ENCODE peak calls at places on chromosomes 5 and 9, in six cellular contexts. One of them, this sample, is unnamed.

GRCh38 chr5:129172561-129172960 is 78.0 kb downstream of the ISOC1 start:
- DNase-seq in fibroblast of pulmonary artery: peak; percentile 76
- DNase-seq in GM23338: peak; percentile 24
- DNase-seq in lower lobe of right lung: no peak
- DNase-seq in GM12878: no peak
- DNase-seq in A549: no peak
- DNase-seq in this sample: no peak

GRCh38 chr5:15995206-15996052 is 184.2 kb downstream of the MARCHF11 start:
- DNase-seq in fibroblast of pulmonary artery: peak; percentile 68
- DNase-seq in GM23338: peak; percentile 72
- DNase-seq in lower lobe of right lung: no peak
- DNase-seq in GM12878: no peak
- DNase-seq in A549: no peak
- DNase-seq in this sample: no peak

GRCh38 chr5:179223961-179224360 is 121.3 kb downstream of the ADAMTS2 start:
- DNase-seq in fibroblast of pulmonary artery: no peak
- DNase-seq in GM23338: no peak
- DNase-seq in lower lobe of right lung: peak; percentile 40
- DNase-seq in GM12878: no peak
- DNase-seq in A549: no peak
- DNase-seq in this sample: no peak

GRCh38 chr9:96245399-96245798 is 56.6 kb downstream of the HSD17B3 start:
- DNase-seq in fibroblast of pulmonary artery: no peak
- DNase-seq in GM23338: peak; percentile 68
- DNase-seq in lower lobe of right lung: no peak
- DNase-seq in GM12878: no peak
- DNase-seq in A549: no peak
- DNase-seq in this sample: no peak

GRCh38 chr5:149338364-149338763 is 6.9 kb upstream of the GRPEL2 start:
- DNase-seq in fibroblast of pulmonary artery: no peak
- DNase-seq in GM23338: no peak
- DNase-seq in lower lobe of right lung: no peak
- DNase-seq in GM12878: no peak
- DNase-seq in A549: no peak
- DNase-seq in this sample: no peak

GRCh38 chr5:62780888-62781287 is 202.3 kb downstream of the LRRC70 start:
- DNase-seq in fibroblast of pulmonary artery: no peak
- DNase-seq in GM23338: peak; percentile 69
- DNase-seq in lower lobe of right lung: no peak
- DNase-seq in GM12878: no peak
- DNase-seq in A549: no peak
- DNase-seq in this sample: no peak

GRCh38 chr9:111037744-111038335 is 430 bp downstream of the LPAR1 start:
- DNase-seq in fibroblast of pulmonary artery: peak; percentile 40
- DNase-seq in GM23338: peak; percentile 82
- DNase-seq in lower lobe of right lung: peak; percentile 57
- DNase-seq in GM12878: no peak
- DNase-seq in A549: no peak
- DNase-seq in this sample: no peak

GRCh38 chr5:83095973-83096539 is 18.7 kb downstream of the XRCC4 start:
- DNase-seq in fibroblast of pulmonary artery: peak; percentile 69
- DNase-seq in GM23338: no peak
- DNase-seq in lower lobe of right lung: no peak
- DNase-seq in GM12878: no peak
- DNase-seq in A549: peak; percentile 58
- DNase-seq in this sample: no peak

GRCh38 chr9:928363-929042 is 48.0 kb upstream of the DMRT3 start:
- DNase-seq in fibroblast of pulmonary artery: peak; percentile 1
- DNase-seq in GM23338: peak; percentile 90
- DNase-seq in lower lobe of right lung: no peak
- DNase-seq in GM12878: no peak
- DNase-seq in A549: peak; percentile 35
- DNase-seq in this sample: no peak

GRCh38 chr9:119291554-119291953 is 77.7 kb downstream of the BRINP1 start:
- DNase-seq in fibroblast of pulmonary artery: no peak
- DNase-seq in GM23338: no peak
- DNase-seq in lower lobe of right lung: no peak
- DNase-seq in GM12878: no peak
- DNase-seq in A549: no peak
- DNase-seq in this sample: no peak

GRCh38 chr9:16192403-16193017 is 639.7 kb downstream of the CCDC171 start:
- DNase-seq in fibroblast of pulmonary artery: peak; percentile 64
- DNase-seq in GM23338: no peak
- DNase-seq in lower lobe of right lung: no peak
- DNase-seq in GM12878: no peak
- DNase-seq in A549: no peak
- DNase-seq in this sample: no peak

GRCh38 chr5:157212307-157212706 is 31.7 kb downstream of the ITK start:
- DNase-seq in fibroblast of pulmonary artery: no peak
- DNase-seq in GM23338: no peak
- DNase-seq in lower lobe of right lung: no peak
- DNase-seq in GM12878: no peak
- DNase-seq in A549: no peak
- DNase-seq in this sample: no peak

GRCh38 chr5:33692983-33693382 is 198.8 kb downstream of the ADAMTS12 start:
- DNase-seq in fibroblast of pulmonary artery: no peak
- DNase-seq in GM23338: no peak
- DNase-seq in lower lobe of right lung: no peak
- DNase-seq in GM12878: no peak
- DNase-seq in A549: no peak
- DNase-seq in this sample: no peak

GRCh38 chr9:80842976-80843506 is 846.3 kb downstream of the TLE1 start:
- DNase-seq in fibroblast of pulmonary artery: no peak
- DNase-seq in GM23338: no peak
- DNase-seq in lower lobe of right lung: no peak
- DNase-seq in GM12878: no peak
- DNase-seq in A549: no peak
- DNase-seq in this sample: no peak

GRCh38 chr9:99377790-99378775 is 156.0 kb downstream of the SEC61B start:
- DNase-seq in fibroblast of pulmonary artery: no peak
- DNase-seq in GM23338: peak; percentile 28
- DNase-seq in lower lobe of right lung: no peak
- DNase-seq in GM12878: no peak
- DNase-seq in A549: no peak
- DNase-seq in this sample: peak; percentile 24

GRCh38 chr9:95316794-95317118 is 753 bp downstream of the FANCC start:
- DNase-seq in fibroblast of pulmonary artery: peak; percentile 58
- DNase-seq in GM23338: peak; percentile 95
- DNase-seq in lower lobe of right lung: peak; percentile 80
- DNase-seq in GM12878: no peak
- DNase-seq in A549: peak; percentile 93
- DNase-seq in this sample: no peak

GRCh38 chr9:132244582-132245455 is 83.0 kb downstream of the NTNG2 start:
- DNase-seq in fibroblast of pulmonary artery: peak; percentile 33
- DNase-seq in GM23338: no peak
- DNase-seq in lower lobe of right lung: peak; percentile 45
- DNase-seq in GM12878: no peak
- DNase-seq in A549: no peak
- DNase-seq in this sample: no peak

GRCh38 chr5:135028791-135029467 is 5.1 kb downstream of the PITX1 start:
- DNase-seq in fibroblast of pulmonary artery: peak; percentile 2
- DNase-seq in GM23338: peak; percentile 79
- DNase-seq in lower lobe of right lung: peak; percentile 42
- DNase-seq in GM12878: no peak
- DNase-seq in A549: no peak
- DNase-seq in this sample: no peak

GRCh38 chr5:181042036-181042435 is 2.0 kb downstream of the BTNL9 start:
- DNase-seq in fibroblast of pulmonary artery: no peak
- DNase-seq in GM23338: no peak
- DNase-seq in lower lobe of right lung: no peak
- DNase-seq in GM12878: no peak
- DNase-seq in A549: no peak
- DNase-seq in this sample: no peak

GRCh38 chr5:171521219-171521633 is 101.8 kb downstream of the FGF18 start:
- DNase-seq in fibroblast of pulmonary artery: peak; percentile 84
- DNase-seq in GM23338: peak; percentile 52
- DNase-seq in lower lobe of right lung: no peak
- DNase-seq in GM12878: no peak
- DNase-seq in A549: peak; percentile 89
- DNase-seq in this sample: peak; percentile 83

GRCh38 chr9:133553978-133554713 is 19.6 kb downstream of the ADAMTSL2 start:
- DNase-seq in fibroblast of pulmonary artery: no peak
- DNase-seq in GM23338: peak; percentile 51
- DNase-seq in lower lobe of right lung: no peak
- DNase-seq in GM12878: no peak
- DNase-seq in A549: no peak
- DNase-seq in this sample: no peak

GRCh38 chr9:23543420-23543819 is 282.6 kb downstream of the ELAVL2 start:
- DNase-seq in fibroblast of pulmonary artery: no peak
- DNase-seq in GM23338: no peak
- DNase-seq in lower lobe of right lung: no peak
- DNase-seq in GM12878: no peak
- DNase-seq in A549: no peak
- DNase-seq in this sample: no peak

GRCh38 chr5:52708463-52708862 is 79.3 kb upstream of the ITGA1 start:
- DNase-seq in fibroblast of pulmonary artery: no peak
- DNase-seq in GM23338: no peak
- DNase-seq in lower lobe of right lung: no peak
- DNase-seq in GM12878: no peak
- DNase-seq in A549: no peak
- DNase-seq in this sample: no peak

GRCh38 chr5:6703791-6704190 is 9.4 kb upstream of the TENT4A start:
- DNase-seq in fibroblast of pulmonary artery: no peak
- DNase-seq in GM23338: no peak
- DNase-seq in lower lobe of right lung: no peak
- DNase-seq in GM12878: no peak
- DNase-seq in A549: no peak
- DNase-seq in this sample: no peak

GRCh38 chr9:134025606-134026541 is 593 bp downstream of the BRD3OS start:
- DNase-seq in fibroblast of pulmonary artery: peak; percentile 33
- DNase-seq in GM23338: peak; percentile 82
- DNase-seq in lower lobe of right lung: peak; percentile 63
- DNase-seq in GM12878: no peak
- DNase-seq in A549: peak; percentile 41
- DNase-seq in this sample: no peak

GRCh38 chr5:97165726-97166125 is 17.3 kb downstream of the RIOK2 start:
- DNase-seq in fibroblast of pulmonary artery: no peak
- DNase-seq in GM23338: no peak
- DNase-seq in lower lobe of right lung: no peak
- DNase-seq in GM12878: no peak
- DNase-seq in A549: no peak
- DNase-seq in this sample: no peak

GRCh38 chr5:147743686-147744332 is 38.7 kb downstream of the JAKMIP2 start:
- DNase-seq in fibroblast of pulmonary artery: no peak
- DNase-seq in GM23338: no peak
- DNase-seq in lower lobe of right lung: no peak
- DNase-seq in GM12878: no peak
- DNase-seq in A549: no peak
- DNase-seq in this sample: no peak

DNA sequence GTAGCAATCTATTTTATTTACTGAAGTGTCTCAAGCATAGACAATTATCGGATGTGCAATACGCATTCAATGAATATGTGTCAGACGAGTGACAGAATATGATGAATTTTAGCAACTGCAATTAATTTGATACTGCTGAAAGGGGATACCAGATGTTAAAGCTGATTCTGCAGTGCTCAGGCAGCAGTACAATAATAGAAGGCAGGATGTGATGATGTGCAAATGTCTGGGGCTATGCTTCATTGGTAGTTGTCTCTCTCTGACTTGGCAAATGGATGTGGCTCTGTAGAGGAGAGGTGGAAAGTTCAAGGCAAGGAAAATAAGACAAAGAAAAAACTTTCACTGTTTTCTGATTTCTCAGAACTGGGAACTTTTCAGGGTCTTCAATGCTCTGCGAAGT is 721.2 kb downstream of the CDH18 start:
- DNase-seq in fibroblast of pulmonary artery: no peak
- DNase-seq in GM23338: no peak
- DNase-seq in lower lobe of right lung: no peak
- DNase-seq in GM12878: no peak
- DNase-seq in A549: no peak
- DNase-seq in this sample: no peak
- H3K4me3 ChIP-seq in fibroblast of pulmonary artery: no peak overlapping the region
- H3K4me3 ChIP-seq in GM23338: no peak overlapping the region
- H3K4me3 ChIP-seq in lower lobe of right lung: no peak overlapping the region
- H3K4me3 ChIP-seq in GM12878: no peak overlapping the region
- H3K4me3 ChIP-seq in A549: no peak overlapping the region
- H3K4me3 ChIP-seq in this sample: no peak overlapping the region

GRCh38 chr5:8320244-8320643 is 451.3 kb downstream of the MTRR start:
- DNase-seq in fibroblast of pulmonary artery: no peak
- DNase-seq in GM23338: no peak
- DNase-seq in lower lobe of right lung: no peak
- DNase-seq in GM12878: no peak
- DNase-seq in A549: no peak
- DNase-seq in this sample: no peak
- H3K4me3 ChIP-seq in fibroblast of pulmonary artery: no peak overlapping the region
- H3K4me3 ChIP-seq in GM23338: no peak overlapping the region
- H3K4me3 ChIP-seq in lower lobe of right lung: no peak overlapping the region
- H3K4me3 ChIP-seq in GM12878: no peak overlapping the region
- H3K4me3 ChIP-seq in A549: no peak overlapping the region
- H3K4me3 ChIP-seq in this sample: no peak overlapping the region

DNA sequence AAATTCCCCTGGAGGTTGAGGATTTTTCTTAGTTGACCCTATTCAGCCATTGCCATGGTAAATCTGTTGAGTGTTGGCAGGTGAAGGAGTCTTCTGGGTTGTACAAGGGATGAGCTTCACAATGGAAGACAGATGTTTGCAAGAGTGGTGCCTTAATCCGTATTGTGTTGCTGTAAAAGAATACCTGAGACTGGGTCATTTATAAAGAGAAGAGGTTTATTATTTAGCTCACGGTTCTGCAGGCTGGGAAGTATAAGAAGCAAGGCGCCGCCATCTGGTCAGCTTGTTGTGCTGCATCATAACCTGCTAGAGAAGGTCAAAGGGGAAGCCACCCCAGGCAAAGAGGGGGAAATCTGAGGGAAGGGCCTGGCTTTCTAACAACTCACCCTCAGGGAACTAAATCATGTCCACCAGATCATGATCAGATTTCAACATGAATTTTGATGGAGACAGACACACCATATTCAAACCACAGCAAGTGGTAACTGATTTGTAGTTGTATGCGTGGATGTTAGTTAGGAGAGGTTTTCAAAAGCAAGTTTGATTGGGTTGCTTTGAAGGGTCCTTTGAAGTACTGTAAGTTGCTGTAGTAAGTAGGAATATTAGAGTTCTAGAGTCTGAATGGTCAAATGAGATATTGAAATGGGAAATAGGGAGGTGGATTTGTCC is 2.5 kb downstream of the TNPO1 start:
- DNase-seq in fibroblast of pulmonary artery: peak; percentile 77
- DNase-seq in GM23338: peak; percentile 92
- DNase-seq in lower lobe of right lung: peak; percentile 84
- DNase-seq in GM12878: no peak
- DNase-seq in A549: peak; percentile 49
- DNase-seq in this sample: no peak
- H3K4me3 ChIP-seq in fibroblast of pulmonary artery: peak overlapping the region; percentile 80
- H3K4me3 ChIP-seq in GM23338: peak overlapping the region; percentile 80
- H3K4me3 ChIP-seq in lower lobe of right lung: no peak overlapping the region
- H3K4me3 ChIP-seq in GM12878: peak overlapping the region; percentile 64
- H3K4me3 ChIP-seq in A549: peak overlapping the region; percentile 82
- H3K4me3 ChIP-seq in this sample: peak overlapping the region; percentile 77

DNA sequence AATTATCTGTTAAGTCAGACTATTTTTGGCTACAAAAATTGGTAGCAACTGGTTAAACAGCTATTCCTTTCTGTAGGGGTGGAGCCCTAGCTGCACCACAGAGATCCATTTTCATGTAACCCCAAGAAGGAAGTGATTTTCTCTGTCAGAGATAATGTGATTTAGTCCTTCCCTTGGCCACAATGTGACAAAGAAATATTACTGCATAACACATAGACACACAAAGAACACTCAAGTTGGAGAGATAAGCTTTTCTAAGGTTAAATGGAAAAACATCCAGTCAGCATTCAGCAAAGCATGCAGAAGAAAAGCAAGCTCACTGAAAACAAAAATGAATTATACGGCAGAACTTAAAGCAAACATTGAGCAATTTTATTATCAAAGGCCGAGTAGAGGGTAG is 227.8 kb upstream of the CDH9 start:
- DNase-seq in fibroblast of pulmonary artery: peak; percentile 30
- DNase-seq in GM23338: no peak
- DNase-seq in lower lobe of right lung: no peak
- DNase-seq in GM12878: no peak
- DNase-seq in A549: no peak
- DNase-seq in this sample: no peak
- H3K4me3 ChIP-seq in fibroblast of pulmonary artery: no peak overlapping the region
- H3K4me3 ChIP-seq in GM23338: no peak overlapping the region
- H3K4me3 ChIP-seq in lower lobe of right lung: no peak overlapping the region
- H3K4me3 ChIP-seq in GM12878: no peak overlapping the region
- H3K4me3 ChIP-seq in A549: no peak overlapping the region
- H3K4me3 ChIP-seq in this sample: no peak overlapping the region